ENCODE peak calls at places on chromosomes 13 and 19, in nine cellular contexts. T is cardiac muscle cell, F is HFFc6, S is cardiac fibroblast, N is brain microvascular endothelial cell, O is AG10803, G is GM12865, U is nephron progenitor cell, L is mucosa of descending colon. P is an unnamed sample.

GRCh38 chr13:33004454-33004853 is 11.8 kb upstream of the KL start:
- DNase-seq in G (no peak), U (no peak), L (peak), O (no peak), N (no peak), T (no peak), F (no peak), S (peak), P (no peak)

GRCh38 chr13:36357692-36358091 is 11.5 kb upstream of the SPART start:
- DNase-seq in U (no peak), G (no peak), N (no peak), F (no peak), O (peak), S (peak), T (no peak), L (no peak), P (no peak)

GRCh38 chr19:2524840-2525723 is 49.2 kb downstream of the GADD45B start:
- DNase-seq in L (no peak), S (no peak), O (peak), T (no peak), U (no peak), G (no peak), N (peak), F (peak), P (no peak)

GRCh38 chr19:46659151-46660007 is 1.6 kb downstream of the DACT3 start:
- DNase-seq in S (no peak), N (no peak), F (no peak), T (peak), U (peak), L (peak), O (peak), G (no peak), P (peak)

GRCh38 chr13:26020536-26021290 is 31.1 kb downstream of the SHISA2 start:
- DNase-seq in L (no peak), T (no peak), S (no peak), G (no peak), U (no peak), O (no peak), N (no peak), F (no peak), P (no peak)

GRCh38 chr19:50025022-50025793 is at the start of gene VRK3:
- DNase-seq in F (peak), N (peak), G (peak), U (peak), T (peak), S (peak), L (peak), O (peak), P (peak)

GRCh38 chr19:33132425-33132824 is 511 bp downstream of the WDR88 start:
- DNase-seq in F (no peak), S (no peak), L (no peak), U (no peak), N (no peak), O (no peak), T (no peak), G (no peak), P (no peak)

GRCh38 chr13:32752997-32753606 is 166.8 kb downstream of the PDS5B start:
- DNase-seq in T (no peak), G (no peak), O (no peak), S (no peak), U (no peak), N (no peak), L (no peak), F (no peak), P (no peak)

GRCh38 chr19:10687518-10688288 is 13.5 kb upstream of the QTRT1 start:
- DNase-seq in N (no peak), L (no peak), U (no peak), T (no peak), G (no peak), F (no peak), S (no peak), O (no peak), P (no peak)

GRCh38 chr13:67069117-67069767 is 160.9 kb downstream of the PCDH9 start:
- DNase-seq in T (no peak), F (no peak), O (no peak), N (no peak), L (no peak), U (no peak), S (peak), G (no peak), P (no peak)

GRCh38 chr19:13234518-13234917 is 84.3 kb downstream of the IER2 start:
- DNase-seq in G (peak), L (peak), S (peak), U (peak), O (peak), T (peak), F (peak), N (no peak), P (peak)

GRCh38 chr13:30526612-30527217 is 61.0 kb upstream of the HMGB1 start:
- DNase-seq in O (peak), U (peak), G (no peak), N (peak), T (peak), L (no peak), F (no peak), S (peak), P (no peak)

GRCh38 chr19:57537953-57538547 is 10.9 kb downstream of the ZNF549 start:
- DNase-seq in F (no peak), L (no peak), N (no peak), T (no peak), O (no peak), U (no peak), S (no peak), G (no peak), P (no peak)

GRCh38 chr13:37701972-37702371 is 103.4 kb upstream of the POSTN start:
- DNase-seq in F (peak), T (no peak), G (no peak), N (peak), S (peak), O (peak), U (no peak), L (no peak), P (no peak)

GRCh38 chr19:56152644-56153043 is 11.6 kb downstream of the ZNF444 start:
- DNase-seq in F (no peak), T (no peak), L (no peak), U (no peak), O (no peak), S (no peak), G (no peak), N (no peak), P (no peak)

GRCh38 chr19:30227071-30227621 is 145.0 kb upstream of the ZNF536 start:
- DNase-seq in N (no peak), F (no peak), G (no peak), S (no peak), T (no peak), L (peak), U (no peak), O (no peak), P (no peak)

GRCh38 chr19:40512473-40513344 is 45.9 kb downstream of the SPTBN4 start:
- DNase-seq in S (peak), U (peak), G (no peak), T (peak), N (peak), O (peak), F (no peak), L (no peak), P (peak)

GRCh38 chr13:25286308-25286968 is 850 bp downstream of the MTMR6 start:
- DNase-seq in S (peak), G (peak), N (peak), O (peak), U (peak), F (peak), L (peak), T (peak), P (no peak)

GRCh38 chr19:52391135-52391534 is 6.5 kb upstream of the ZNF528 start:
- DNase-seq in F (no peak), U (no peak), N (no peak), S (no peak), G (no peak), O (no peak), T (no peak), L (no peak), P (no peak)

GRCh38 chr19:30228113-30228725 is 144.0 kb upstream of the ZNF536 start:
- DNase-seq in S (no peak), O (no peak), U (peak), L (peak), T (no peak), F (no peak), G (peak), N (no peak), P (peak)

GRCh38 chr13:20442798-20443381 is 82.8 kb downstream of the CRYL1 start:
- DNase-seq in F (no peak), N (no peak), G (no peak), O (no peak), U (no peak), S (no peak), L (peak), T (no peak), P (no peak)

GRCh38 chr13:79987323-79987722 is 353.6 kb downstream of the SPRY2 start:
- DNase-seq in U (no peak), N (no peak), L (no peak), F (no peak), T (no peak), G (no peak), S (no peak), O (no peak), P (no peak)

GRCh38 chr19:35712910-35713845 is 4.6 kb upstream of the KMT2B start:
- DNase-seq in S (no peak), U (no peak), F (no peak), O (no peak), G (peak), L (no peak), T (no peak), N (no peak), P (no peak)

GRCh38 chr13:109567315-109567714 is 219.1 kb downstream of the IRS2 start:
- DNase-seq in O (peak), N (no peak), U (no peak), L (no peak), G (no peak), T (no peak), F (no peak), S (no peak), P (no peak)

GRCh38 chr13:42405665-42406390 is 133.9 kb downstream of the AKAP11 start:
- DNase-seq in O (peak), F (no peak), S (peak), U (no peak), T (no peak), L (no peak), N (peak), G (peak), P (no peak)

GRCh38 chr13:77810430-77810829 is 108.2 kb downstream of the EDNRB start:
- DNase-seq in O (peak), T (peak), G (peak), U (no peak), N (no peak), S (peak), L (no peak), F (peak), P (no peak)

DNA sequence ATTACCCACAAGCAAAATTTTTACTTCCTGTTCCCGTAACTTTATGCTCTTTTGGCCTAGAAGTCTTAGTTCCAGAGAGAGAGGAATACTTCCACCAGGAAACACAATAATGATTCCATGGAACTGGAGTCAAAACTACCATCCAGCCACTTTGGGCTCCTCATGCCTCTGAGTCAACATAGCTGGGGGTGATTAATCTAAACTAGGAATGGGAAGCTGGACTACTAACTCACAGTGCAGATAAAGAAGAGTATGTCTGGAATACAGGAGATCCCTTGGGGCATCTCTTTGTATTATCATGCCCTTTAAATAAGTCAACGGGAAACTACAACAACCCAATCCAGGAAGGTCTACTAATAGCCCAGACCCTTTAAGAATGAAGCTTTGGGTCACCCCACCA is 8.9 kb upstream of the ELF1 start:
- DNase-seq in F (peak), N (peak), U (no peak), G (no peak), L (no peak), O (no peak), S (no peak), T (no peak), P (no peak)
- TF ChIP-seq CTCF in F (no peak), N (no peak), U (no peak), G (no peak), L (no peak), O (no peak), S (no peak), T (no peak), P (no peak)

GRCh38 chr19:594265-594870 is 4.7 kb downstream of the HCN2 start:
- DNase-seq in S (no peak), O (no peak), N (no peak), T (no peak), F (no peak), G (no peak), U (no peak), L (no peak), P (no peak)
- TF ChIP-seq CTCF in S (no peak), O (no peak), N (no peak), T (no peak), F (no peak), G (no peak), U (no peak), L (no peak), P (no peak)

DNA sequence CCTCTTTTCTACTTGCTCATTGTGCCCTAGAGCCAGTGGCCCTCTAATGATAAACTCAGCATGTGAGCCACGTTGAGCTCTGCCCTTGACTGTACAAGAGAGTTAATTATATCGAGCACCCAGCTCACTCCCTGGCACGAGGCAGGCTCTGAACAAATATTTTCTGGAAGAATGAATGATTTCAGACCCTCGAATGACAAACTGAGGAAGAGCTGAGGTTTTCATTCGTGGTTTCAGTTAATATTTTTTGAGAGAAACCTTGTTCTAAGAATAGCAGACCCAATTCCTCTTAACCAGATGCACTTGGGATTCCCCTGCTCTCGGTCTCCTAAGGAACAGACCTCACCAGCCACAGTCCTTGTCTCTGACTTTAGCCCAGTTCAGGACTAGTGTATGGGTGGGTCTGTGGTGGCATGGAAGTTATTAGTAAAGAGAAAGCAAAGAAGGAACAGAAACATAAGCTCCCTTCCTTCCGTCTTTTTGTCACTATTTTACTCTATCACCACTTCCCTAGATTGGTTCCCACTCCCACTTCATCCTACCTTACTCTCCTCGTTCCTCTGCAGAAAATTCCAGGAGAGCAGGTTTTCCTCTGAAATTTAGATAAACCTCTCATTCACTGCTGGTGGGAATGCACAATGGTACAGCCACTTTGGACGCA is 22.1 kb upstream of the WDFY2 start:
- DNase-seq in N (no peak), O (no peak), F (no peak), G (peak), U (no peak), S (no peak), T (no peak), L (peak), P (no peak)
- TF ChIP-seq CTCF in N (no peak), O (no peak), F (no peak), G (no peak), U (no peak), S (no peak), T (no peak), L (no peak), P (no peak)

DNA sequence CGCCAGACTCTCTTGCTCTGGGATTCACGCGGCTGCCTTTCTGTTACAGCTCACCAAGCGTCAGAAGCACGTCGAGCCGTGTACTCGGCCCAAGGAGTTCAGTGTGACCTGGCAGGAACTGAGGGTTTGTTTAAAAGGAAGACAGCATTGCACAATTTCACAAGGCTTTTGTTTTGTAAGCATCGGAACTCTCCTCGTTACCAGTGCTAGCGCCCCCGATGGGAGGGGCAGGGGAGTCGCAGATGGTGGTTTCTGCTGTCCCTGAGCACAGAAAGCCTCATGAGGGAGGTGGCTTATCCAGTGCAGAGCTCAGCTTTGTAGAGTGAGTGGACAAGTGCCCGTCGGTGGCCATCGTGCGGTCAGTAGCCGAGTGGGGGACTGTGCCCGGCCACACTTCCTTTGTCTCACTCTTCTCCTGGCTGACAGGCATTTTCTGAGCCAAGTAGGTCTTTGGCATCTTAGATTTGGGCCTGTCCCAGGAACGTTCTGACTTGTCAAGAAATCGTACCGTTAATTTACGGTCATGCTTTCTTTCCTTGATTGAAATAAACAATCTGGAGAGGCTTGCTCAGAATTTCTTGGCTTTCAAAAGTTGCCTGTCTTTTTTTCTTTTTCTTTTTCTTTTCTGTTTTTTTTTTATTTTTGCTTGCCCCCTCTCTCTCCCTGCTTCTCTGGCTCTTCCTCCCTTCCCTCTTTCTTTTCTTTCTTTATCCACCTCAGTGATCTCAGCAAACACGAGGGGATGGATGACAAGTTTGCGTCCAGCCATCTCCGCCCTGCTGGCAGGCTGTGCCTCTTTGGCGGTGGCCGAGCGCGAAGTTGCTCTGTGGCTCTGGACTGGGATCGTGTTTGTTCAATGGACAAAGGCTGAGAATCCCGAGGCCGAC is 7.7 kb downstream of the KDM4B start:
- DNase-seq in O (peak), G (no peak), N (no peak), U (no peak), L (peak), F (peak), S (peak), T (no peak), P (peak)
- TF ChIP-seq CTCF in O (peak), G (no peak), N (peak), U (no peak), L (no peak), F (peak), S (peak), T (peak), P (no peak)

GRCh38 chr13:111620586-111620985 is 300.1 kb downstream of the TEX29 start:
- DNase-seq in U (no peak), N (no peak), T (no peak), F (no peak), S (no peak), L (no peak), G (no peak), O (no peak), P (no peak)
- TF ChIP-seq CTCF in U (no peak), N (no peak), T (no peak), F (no peak), S (no peak), L (no peak), G (no peak), O (no peak), P (no peak)

DNA sequence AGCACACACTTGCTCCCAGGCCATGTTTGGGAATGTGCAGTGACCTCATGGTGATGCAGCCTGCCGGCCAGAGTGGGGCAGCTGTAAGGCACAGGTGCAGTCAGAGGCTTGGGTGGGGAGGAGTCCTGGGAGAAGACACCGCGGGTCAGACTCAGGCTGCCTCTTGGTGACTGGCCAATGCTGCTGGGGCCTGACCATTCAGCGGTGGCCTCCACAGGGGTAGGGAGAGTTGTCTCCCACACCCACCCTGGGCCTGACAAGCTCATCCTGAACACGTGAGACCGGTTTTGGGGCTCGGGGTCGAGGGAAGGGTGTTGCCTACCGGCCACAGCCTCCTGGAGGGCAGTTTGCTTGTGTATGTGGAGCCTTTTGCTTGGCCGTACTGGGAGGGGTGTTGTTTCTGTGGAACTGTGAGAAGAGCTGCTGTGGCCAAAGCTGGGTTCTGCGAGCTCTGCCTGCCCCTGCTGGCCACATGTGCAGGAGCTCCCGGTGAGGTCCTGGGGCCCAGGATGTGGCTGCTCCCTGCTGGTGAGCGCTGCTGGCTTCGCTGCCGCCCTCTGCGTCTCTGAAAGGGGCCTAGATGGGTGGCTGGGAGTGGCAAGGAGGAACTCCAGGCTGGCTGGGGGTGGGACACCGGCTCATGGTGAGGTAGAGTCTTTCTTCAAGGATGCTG is 22.1 kb downstream of the UPF1 start:
- DNase-seq in S (no peak), G (no peak), O (no peak), N (no peak), T (no peak), L (no peak), U (no peak), F (no peak), P (no peak)
- TF ChIP-seq CTCF in S (no peak), G (no peak), O (no peak), N (peak), T (no peak), L (no peak), U (no peak), F (peak), P (no peak)

GRCh38 chr13:83340170-83340569 is 542.1 kb downstream of the SLITRK1 start:
- DNase-seq in F (no peak), N (no peak), G (peak), O (no peak), S (no peak), U (no peak), L (no peak), T (no peak), P (no peak)
- TF ChIP-seq CTCF in F (no peak), N (no peak), G (no peak), O (no peak), S (no peak), U (no peak), L (no peak), T (no peak), P (no peak)

P was measured in glutamatergic neuron.